ENCODE peak calls at places on chromosomes 11 and 22, in five cellular contexts. One of them, this sample, is unnamed.

GRCh38 chr11:108803781-108804180 is 138.9 kb downstream of the DDX10 start:
- DNase-seq in psoas muscle: no peak
- DNase-seq in right cardiac atrium: no peak
- DNase-seq in body of pancreas: no peak
- DNase-seq in H7: no peak
- DNase-seq in this sample: no peak

GRCh38 chr11:77249427-77249826 is 52.1 kb downstream of the GDPD4 start:
- DNase-seq in psoas muscle: no peak
- DNase-seq in right cardiac atrium: no peak
- DNase-seq in H7: no peak
- DNase-seq in body of pancreas: no peak
- DNase-seq in this sample: no peak

GRCh38 chr11:78203184-78203583 is 14.5 kb downstream of the USP35 start:
- DNase-seq in body of pancreas: peak
- DNase-seq in H7: no peak
- DNase-seq in right cardiac atrium: no peak
- DNase-seq in psoas muscle: no peak
- DNase-seq in this sample: no peak

GRCh38 chr11:130606781-130607511 is 158.5 kb downstream of the ADAMTS15 start:
- DNase-seq in body of pancreas: no peak
- DNase-seq in right cardiac atrium: peak
- DNase-seq in psoas muscle: peak
- DNase-seq in H7: no peak
- DNase-seq in this sample: peak

GRCh38 chr22:18154821-18155390 is 4.9 kb downstream of the USP18 start:
- DNase-seq in body of pancreas: no peak
- DNase-seq in right cardiac atrium: no peak
- DNase-seq in H7: no peak
- DNase-seq in psoas muscle: no peak
- DNase-seq in this sample: no peak

GRCh38 chr11:87437844-87438223 is 400.1 kb downstream of the TMEM135 start:
- DNase-seq in psoas muscle: no peak
- DNase-seq in right cardiac atrium: no peak
- DNase-seq in H7: no peak
- DNase-seq in body of pancreas: no peak
- DNase-seq in this sample: no peak

GRCh38 chr11:109971184-109971523 is 122.0 kb upstream of the ZC3H12C start:
- DNase-seq in psoas muscle: no peak
- DNase-seq in H7: no peak
- DNase-seq in right cardiac atrium: no peak
- DNase-seq in body of pancreas: peak
- DNase-seq in this sample: no peak

GRCh38 chr22:41247703-41248102 is 7.0 kb upstream of the CHADL start:
- DNase-seq in right cardiac atrium: peak
- DNase-seq in body of pancreas: no peak
- DNase-seq in psoas muscle: no peak
- DNase-seq in H7: no peak
- DNase-seq in this sample: no peak

GRCh38 chr11:107704432-107704831 is 7.4 kb downstream of the SLN start:
- DNase-seq in right cardiac atrium: no peak
- DNase-seq in H7: no peak
- DNase-seq in body of pancreas: no peak
- DNase-seq in psoas muscle: no peak
- DNase-seq in this sample: no peak

GRCh38 chr11:23205156-23205871 is 345.0 kb upstream of the CCDC179 start:
- DNase-seq in right cardiac atrium: no peak
- DNase-seq in psoas muscle: no peak
- DNase-seq in body of pancreas: no peak
- DNase-seq in H7: no peak
- DNase-seq in this sample: no peak

GRCh38 chr11:94544832-94545640 is 1.3 kb downstream of the FUT4 start:
- DNase-seq in psoas muscle: peak
- DNase-seq in right cardiac atrium: peak
- DNase-seq in body of pancreas: peak
- DNase-seq in H7: peak
- DNase-seq in this sample: peak

GRCh38 chr11:41058138-41058537 is 401.3 kb downstream of the LRRC4C start:
- DNase-seq in body of pancreas: no peak
- DNase-seq in psoas muscle: no peak
- DNase-seq in H7: no peak
- DNase-seq in right cardiac atrium: no peak
- DNase-seq in this sample: no peak

DNA sequence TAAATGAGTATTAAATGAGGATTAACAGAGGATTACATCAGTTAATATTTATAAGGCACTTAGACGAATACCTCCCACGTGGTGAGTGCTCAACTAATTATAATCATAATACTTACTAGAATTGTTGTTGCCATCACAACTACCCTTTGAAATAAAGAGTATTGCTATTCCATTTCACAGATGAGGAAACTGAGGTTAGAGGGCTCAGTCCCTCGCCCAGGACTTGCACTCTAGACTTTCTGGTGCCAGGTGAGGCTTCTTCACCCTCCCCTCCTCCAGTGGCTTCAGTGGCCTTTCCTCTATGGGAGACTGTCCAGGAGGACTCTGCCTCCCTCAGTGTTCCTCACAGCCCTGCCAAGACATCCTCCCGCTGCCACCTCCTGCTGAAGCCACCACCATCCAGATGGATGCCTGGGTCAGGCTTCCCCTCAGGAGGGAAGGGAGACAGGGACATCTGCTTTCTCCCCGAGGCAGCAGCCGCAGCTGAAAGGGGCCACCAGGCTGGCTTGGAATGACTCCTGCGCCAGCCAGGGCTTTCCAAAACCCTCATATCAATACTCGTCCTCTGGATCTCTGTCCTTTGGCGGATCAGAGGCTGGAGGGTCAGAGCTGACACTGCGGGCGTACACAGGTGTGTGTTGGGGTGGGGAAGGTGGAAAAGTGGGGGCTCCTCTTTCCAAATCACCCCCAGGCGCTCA is 580.1 kb downstream of the BUD13 start:
- DNase-seq in body of pancreas: no peak
- DNase-seq in H7: peak
- DNase-seq in right cardiac atrium: no peak
- DNase-seq in psoas muscle: no peak
- DNase-seq in this sample: no peak
- H3K4me3 ChIP-seq in body of pancreas: no peak
- H3K4me3 ChIP-seq in H7: peak
- H3K4me3 ChIP-seq in right cardiac atrium: peak
- H3K4me3 ChIP-seq in psoas muscle: peak
- H3K4me3 ChIP-seq in this sample: peak

GRCh38 chr11:35157814-35158213 is 18.8 kb downstream of the CD44 start:
- DNase-seq in psoas muscle: no peak
- DNase-seq in right cardiac atrium: peak
- DNase-seq in body of pancreas: no peak
- DNase-seq in H7: no peak
- DNase-seq in this sample: no peak

GRCh38 chr11:35158371-35159081 is 19.6 kb downstream of the CD44 start:
- DNase-seq in H7: no peak
- DNase-seq in body of pancreas: peak
- DNase-seq in right cardiac atrium: peak
- DNase-seq in psoas muscle: peak
- DNase-seq in this sample: peak

GRCh38 chr11:35160248-35160820 is 21.4 kb downstream of the CD44 start:
- DNase-seq in right cardiac atrium: no peak
- DNase-seq in psoas muscle: no peak
- DNase-seq in body of pancreas: no peak
- DNase-seq in H7: no peak
- DNase-seq in this sample: no peak

GRCh38 chr11:35160902-35161585 is 22.1 kb downstream of the CD44 start:
- DNase-seq in H7: no peak
- DNase-seq in psoas muscle: no peak
- DNase-seq in right cardiac atrium: no peak
- DNase-seq in body of pancreas: no peak
- DNase-seq in this sample: no peak

GRCh38 chr11:35159111-35159510 is 20.1 kb downstream of the CD44 start:
- DNase-seq in right cardiac atrium: no peak
- DNase-seq in body of pancreas: no peak
- DNase-seq in H7: no peak
- DNase-seq in psoas muscle: no peak
- DNase-seq in this sample: no peak
- H3K4me3 ChIP-seq in right cardiac atrium: no peak
- H3K4me3 ChIP-seq in body of pancreas: no peak
- H3K4me3 ChIP-seq in H7: no peak
- H3K4me3 ChIP-seq in psoas muscle: no peak
- H3K4me3 ChIP-seq in this sample: no peak

DNA sequence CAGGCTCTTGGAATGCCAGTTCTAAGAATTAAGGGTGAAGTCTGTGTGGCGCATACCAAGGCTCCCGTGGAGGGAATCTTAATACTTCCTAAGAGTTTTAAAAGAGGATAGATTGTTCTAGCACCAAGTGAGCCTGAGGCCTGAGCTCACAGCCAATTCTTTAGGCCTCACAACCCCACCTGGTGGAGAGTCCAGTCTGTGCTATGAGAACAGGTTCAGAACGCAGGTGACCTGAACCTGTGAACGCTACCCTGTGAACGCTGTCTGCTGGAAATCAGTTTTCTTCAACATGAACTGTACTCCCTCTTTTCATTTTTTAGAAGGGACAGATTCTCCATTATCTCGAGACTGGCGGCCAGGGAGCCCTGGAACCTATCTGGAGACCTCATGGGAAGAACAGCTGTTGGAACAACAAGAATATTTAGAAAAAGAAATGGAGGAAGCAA is 43.2 kb upstream of the DLAT start:
- DNase-seq in body of pancreas: peak
- DNase-seq in psoas muscle: peak
- DNase-seq in right cardiac atrium: peak
- DNase-seq in H7: peak
- DNase-seq in this sample: peak
- H3K4me3 ChIP-seq in body of pancreas: peak
- H3K4me3 ChIP-seq in psoas muscle: no peak
- H3K4me3 ChIP-seq in right cardiac atrium: no peak
- H3K4me3 ChIP-seq in H7: no peak
- H3K4me3 ChIP-seq in this sample: no peak

GRCh38 chr11:6629892-6630631 is 10.8 kb upstream of the TPP1 start:
- DNase-seq in psoas muscle: no peak
- DNase-seq in body of pancreas: peak
- DNase-seq in right cardiac atrium: peak
- DNase-seq in H7: peak
- DNase-seq in this sample: no peak

GRCh38 chr11:6627762-6628241 is 8.6 kb upstream of the TPP1 start:
- DNase-seq in right cardiac atrium: no peak
- DNase-seq in body of pancreas: no peak
- DNase-seq in psoas muscle: no peak
- DNase-seq in H7: no peak
- DNase-seq in this sample: no peak

GRCh38 chr11:6628526-6628925 is 9.3 kb upstream of the TPP1 start:
- DNase-seq in body of pancreas: no peak
- DNase-seq in H7: no peak
- DNase-seq in right cardiac atrium: no peak
- DNase-seq in psoas muscle: no peak
- DNase-seq in this sample: no peak

GRCh38 chr11:6630632-6631291 is 11.5 kb upstream of the TPP1 start:
- DNase-seq in H7: no peak
- DNase-seq in right cardiac atrium: peak
- DNase-seq in body of pancreas: no peak
- DNase-seq in psoas muscle: no peak
- DNase-seq in this sample: no peak

DNA sequence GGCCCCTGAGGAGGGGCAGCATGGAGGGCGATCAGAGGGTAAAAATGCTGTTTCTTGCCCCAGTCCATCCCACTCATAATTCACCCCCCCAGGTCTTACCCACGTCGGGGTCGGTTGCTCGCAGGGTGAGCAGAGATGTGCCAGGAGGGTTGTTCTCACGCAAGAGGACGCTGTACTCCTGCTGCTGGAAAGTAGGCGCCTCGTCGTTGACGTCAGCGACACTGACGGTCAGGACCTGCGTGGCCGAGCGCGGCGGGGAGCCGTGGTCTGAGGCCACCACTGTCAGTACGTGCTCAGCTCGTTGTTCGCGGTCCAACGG is 10.3 kb upstream of the TPP1 start:
- DNase-seq in right cardiac atrium: no peak
- DNase-seq in H7: no peak
- DNase-seq in body of pancreas: no peak
- DNase-seq in psoas muscle: no peak
- DNase-seq in this sample: no peak
- H3K4me3 ChIP-seq in right cardiac atrium: no peak
- H3K4me3 ChIP-seq in H7: peak
- H3K4me3 ChIP-seq in body of pancreas: no peak
- H3K4me3 ChIP-seq in psoas muscle: no peak
- H3K4me3 ChIP-seq in this sample: no peak